ENCODE peak calls at places on chromosome 3, in eight cellular contexts. Y, J, A, C, Q, K, L and U are unnamed samples.

GRCh38 chr3:174949523-174949922 is 90.4 kb downstream of the NAALADL2 start:
- DNase-seq in A (no peak), C (peak), K (no peak), J (no peak), Q (peak), L (no peak), Y (no peak), U (no peak)

GRCh38 chr3:148309390-148310035 is 388.2 kb upstream of the AGTR1 start:
- DNase-seq in Q (peak), L (peak), A (peak), Y (peak), K (no peak), J (peak), C (peak), U (peak)

GRCh38 chr3:106827515-106828213 is 549.6 kb upstream of the CCDC54 start:
- DNase-seq in Q (no peak), K (no peak), L (no peak), C (no peak), A (no peak), Y (no peak), J (no peak), U (no peak)

GRCh38 chr3:20055020-20055775 is 15.0 kb downstream of the KAT2B start:
- DNase-seq in J (no peak), Q (no peak), C (no peak), Y (no peak), K (no peak), L (no peak), A (peak), U (no peak)

GRCh38 chr3:51544011-51544775 is 5.7 kb downstream of the RAD54L2 start:
- DNase-seq in K (no peak), C (no peak), L (no peak), Y (no peak), Q (no peak), J (no peak), A (no peak), U (no peak)

GRCh38 chr3:141360888-141361598 is 7.3 kb upstream of the ZBTB38 start:
- DNase-seq in Y (peak), J (no peak), L (peak), K (no peak), Q (peak), C (peak), A (no peak), U (no peak)

GRCh38 chr3:28726840-28727239 is 378.2 kb upstream of the AZI2 start:
- DNase-seq in L (peak), K (peak), C (peak), J (peak), A (peak), Y (peak), Q (peak), U (peak)

GRCh38 chr3:124200336-124200901 is 208.5 kb upstream of the ROPN1 start:
- DNase-seq in A (no peak), L (no peak), Q (no peak), J (no peak), C (no peak), Y (no peak), K (no peak), U (no peak)

GRCh38 chr3:133827136-133827535 is 21.5 kb downstream of the SRPRB start:
- DNase-seq in C (no peak), A (no peak), L (no peak), Y (no peak), J (no peak), K (no peak), Q (no peak), U (no peak)

GRCh38 chr3:197136744-197137143 is 107.1 kb upstream of the MELTF start:
- DNase-seq in Y (no peak), K (no peak), J (no peak), Q (no peak), A (no peak), L (no peak), C (no peak), U (no peak)

GRCh38 chr3:129615751-129616281 is 9.3 kb upstream of the PLXND1 start:
- DNase-seq in L (peak), A (no peak), K (no peak), Q (no peak), J (no peak), Y (no peak), C (no peak), U (no peak)

GRCh38 chr3:98612996-98613517 is 19.6 kb upstream of the CPOX start:
- DNase-seq in L (no peak), J (no peak), A (no peak), C (no peak), Q (no peak), K (no peak), Y (no peak), U (no peak)

GRCh38 chr3:60752800-60753199 is 498.5 kb downstream of the FHIT start:
- DNase-seq in C (no peak), L (no peak), Q (no peak), K (no peak), Y (no peak), J (no peak), A (no peak), U (no peak)

GRCh38 chr3:69446402-69447072 is 60.6 kb upstream of the FRMD4B start:
- DNase-seq in K (no peak), C (no peak), Y (no peak), J (no peak), A (no peak), Q (no peak), L (no peak), U (no peak)

GRCh38 chr3:155088705-155089380 is 8.7 kb downstream of the MME start:
- DNase-seq in K (no peak), Y (no peak), C (no peak), A (no peak), L (no peak), Q (no peak), J (no peak), U (no peak)

GRCh38 chr3:183306798-183307671 is 54.0 kb downstream of the B3GNT5 start:
- DNase-seq in K (no peak), C (peak), Y (peak), A (peak), L (peak), Q (peak), J (no peak), U (no peak)

GRCh38 chr3:52435246-52436101 is 9.4 kb downstream of the SEMA3G start:
- DNase-seq in K (no peak), A (no peak), Y (no peak), Q (no peak), C (no peak), L (no peak), J (peak), U (no peak)

GRCh38 chr3:181752202-181752671 is 40.5 kb downstream of the SOX2 start:
- DNase-seq in L (no peak), C (no peak), A (no peak), Q (no peak), K (no peak), J (no peak), Y (no peak), U (no peak)

GRCh38 chr3:39193391-39193790 is 996 bp upstream of the XIRP1 start:
- DNase-seq in C (no peak), A (no peak), Y (no peak), L (no peak), J (no peak), K (no peak), Q (no peak), U (no peak)

GRCh38 chr3:128062033-128062745 is 10.0 kb downstream of the SEC61A1 start:
- DNase-seq in K (no peak), Y (no peak), L (no peak), Q (no peak), A (no peak), J (no peak), C (no peak), U (no peak)

GRCh38 chr3:144774897-144775296 is 803.3 kb downstream of the DIPK2A start:
- DNase-seq in C (no peak), J (no peak), A (no peak), K (no peak), Y (no peak), L (no peak), Q (peak), U (no peak)

GRCh38 chr3:45306406-45307008 is 80.4 kb upstream of the TMEM158 start:
- DNase-seq in Q (no peak), A (no peak), J (no peak), Y (no peak), L (no peak), C (no peak), K (no peak), U (no peak)

GRCh38 chr3:125428216-125428830 is 53.2 kb upstream of the ZNF148 start:
- DNase-seq in L (no peak), Y (no peak), J (peak), A (no peak), Q (no peak), K (no peak), C (no peak), U (no peak)

GRCh38 chr3:177195242-177195940 is 1.9 kb downstream of the TBL1XR1 start:
- DNase-seq in L (peak), K (no peak), C (peak), Y (no peak), J (no peak), Q (no peak), A (peak), U (peak)

GRCh38 chr3:168081171-168081771 is 14.5 kb downstream of the GOLIM4 start:
- DNase-seq in A (no peak), L (no peak), J (no peak), C (no peak), Y (no peak), K (no peak), Q (no peak), U (no peak)

GRCh38 chr3:187238239-187238638 is 41.0 kb downstream of the RTP1 start:
- DNase-seq in Y (no peak), K (no peak), Q (no peak), A (no peak), C (no peak), J (no peak), L (no peak), U (no peak)

GRCh38 chr3:27278391-27279055 is 90.7 kb downstream of the NEK10 start:
- DNase-seq in Q (no peak), K (no peak), A (no peak), Y (no peak), L (no peak), J (no peak), C (no peak), U (no peak)

GRCh38 chr3:5294360-5294759 is 106.9 kb downstream of the EDEM1 start:
- DNase-seq in J (no peak), Q (no peak), K (no peak), A (no peak), C (no peak), Y (no peak), L (no peak), U (no peak)

GRCh38 chr3:71050133-71050520 is 533.4 kb downstream of the FOXP1 start:
- DNase-seq in J (no peak), K (no peak), C (no peak), Q (peak), L (no peak), Y (no peak), A (no peak), U (no peak)

GRCh38 chr3:177929310-177929709 is 606.9 kb upstream of the KCNMB2 start:
- DNase-seq in K (no peak), J (no peak), Y (no peak), A (no peak), Q (no peak), C (peak), L (no peak), U (no peak)

GRCh38 chr3:42739401-42740158 is 33.5 kb downstream of the CCDC13 start:
- DNase-seq in C (no peak), A (no peak), K (no peak), L (peak), J (no peak), Q (no peak), Y (no peak), U (peak)

GRCh38 chr3:108410531-108410984 is 99.8 kb downstream of the MYH15 start:
- DNase-seq in J (no peak), K (no peak), C (no peak), A (no peak), Y (no peak), L (no peak), Q (no peak), U (no peak)

GRCh38 chr3:157279237-157279636 is 119.3 kb upstream of the CCNL1 start:
- DNase-seq in A (no peak), L (no peak), Q (no peak), K (no peak), J (no peak), Y (no peak), C (no peak), U (no peak)

GRCh38 chr3:181851063-181851462 is 139.3 kb downstream of the SOX2 start:
- DNase-seq in C (peak), J (no peak), A (no peak), Y (no peak), Q (peak), L (no peak), K (no peak), U (no peak)

GRCh38 chr3:167467848-167468611 is 5.8 kb downstream of the SERPINI2 start:
- DNase-seq in Q (no peak), A (no peak), C (no peak), J (no peak), K (no peak), Y (no peak), L (no peak), U (no peak)

GRCh38 chr3:55690746-55691540 is 203.8 kb upstream of the WNT5A start:
- DNase-seq in K (no peak), Q (no peak), C (no peak), L (no peak), J (peak), Y (no peak), A (no peak), U (peak)

GRCh38 chr3:115148142-115148790 is 1.2 kb upstream of the ZBTB20 start:
- DNase-seq in Q (peak), A (no peak), Y (no peak), L (no peak), J (no peak), C (no peak), K (no peak), U (no peak)

GRCh38 chr3:13881536-13882410 is 1.9 kb upstream of the WNT7A start:
- DNase-seq in Q (no peak), A (no peak), C (no peak), K (no peak), J (no peak), Y (no peak), L (no peak), U (no peak)

GRCh38 chr3:16279417-16279816 is 14.4 kb downstream of the OXNAD1 start:
- DNase-seq in Y (no peak), A (no peak), C (no peak), Q (no peak), L (no peak), K (no peak), J (no peak), U (no peak)

GRCh38 chr3:149527531-149528343 is 53.2 kb downstream of the TM4SF4 start:
- DNase-seq in Q (peak), Y (no peak), C (no peak), A (no peak), K (no peak), L (no peak), J (no peak), U (no peak)
- TF ChIP-seq CTCF in Q (peak), Y (peak), C (no peak), A (no peak), K (peak), L (no peak), J (no peak), U (no peak)

GRCh38 chr3:164521644-164522043 is 556.7 kb downstream of the SI start:
- DNase-seq in Y (no peak), J (no peak), K (no peak), C (no peak), A (no peak), Q (no peak), L (no peak), U (no peak)
- TF ChIP-seq CTCF in Y (no peak), J (no peak), K (no peak), C (no peak), A (no peak), Q (no peak), L (no peak), U (no peak)

DNA sequence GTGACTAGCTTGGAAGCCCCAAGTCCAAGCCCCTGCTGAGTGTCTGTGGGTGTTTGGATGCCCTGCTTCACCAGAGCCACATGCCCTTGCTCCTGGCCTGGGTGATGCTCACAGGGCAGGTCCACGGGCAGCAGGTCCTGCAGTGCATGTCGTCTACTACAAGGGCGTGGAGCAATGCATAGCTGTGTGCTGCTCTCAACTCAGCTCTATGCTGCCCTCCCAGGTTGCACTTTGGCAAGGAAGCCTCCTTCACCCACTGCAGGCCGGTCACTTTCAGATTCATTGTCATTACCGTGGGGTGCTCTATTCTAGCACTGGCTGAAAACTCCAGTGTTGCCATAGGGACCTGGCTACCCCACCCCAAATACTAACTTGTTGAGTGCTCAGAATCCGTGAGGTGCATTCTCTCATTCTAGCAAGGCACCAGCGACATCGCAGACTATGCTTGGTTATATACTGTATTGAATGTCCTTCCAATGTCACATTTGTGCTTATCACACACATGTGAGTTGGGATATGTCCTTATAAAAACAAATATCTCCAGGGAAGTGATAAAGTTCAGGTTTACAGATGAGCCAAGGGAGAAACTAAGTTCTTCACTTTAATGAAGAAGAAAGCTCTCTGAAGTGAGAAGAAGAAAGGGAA is 51.8 kb downstream of the GRAMD1C start:
- DNase-seq in Y (no peak), L (peak), A (no peak), J (peak), C (peak), Q (peak), K (no peak), U (no peak)
- TF ChIP-seq CTCF in Y (no peak), L (no peak), A (no peak), J (peak), C (no peak), Q (no peak), K (no peak), U (no peak)

GRCh38 chr3:31704651-31705179 is 172.0 kb downstream of the STT3B start:
- DNase-seq in C (peak), A (peak), Q (peak), K (no peak), L (peak), Y (no peak), J (no peak), U (no peak)
- TF ChIP-seq CTCF in C (no peak), A (no peak), Q (no peak), K (no peak), L (no peak), Y (no peak), J (no peak), U (no peak)

GRCh38 chr3:65667963-65668362 is 370.8 kb downstream of the MAGI1 start:
- DNase-seq in A (no peak), L (no peak), K (no peak), Q (no peak), J (no peak), C (no peak), Y (no peak), U (no peak)

GRCh38 chr3:65666426-65667091 is 372.2 kb downstream of the MAGI1 start:
- DNase-seq in C (no peak), Q (no peak), J (no peak), Y (no peak), A (no peak), K (no peak), L (no peak), U (no peak)

GRCh38 chr3:65664927-65665326 is 373.8 kb downstream of the MAGI1 start:
- DNase-seq in Q (no peak), Y (no peak), A (no peak), C (no peak), L (no peak), J (no peak), K (no peak), U (no peak)

GRCh38 chr3:65664436-65664835 is 374.3 kb downstream of the MAGI1 start:
- DNase-seq in Q (no peak), Y (no peak), C (no peak), J (no peak), A (no peak), L (no peak), K (no peak), U (no peak)

GRCh38 chr3:65665922-65666321 is 372.8 kb downstream of the MAGI1 start:
- DNase-seq in K (no peak), C (no peak), Q (no peak), Y (no peak), L (no peak), J (no peak), A (no peak), U (no peak)
- TF ChIP-seq CTCF in K (no peak), C (no peak), Q (no peak), Y (no peak), L (no peak), J (no peak), A (no peak), U (no peak)

DNA sequence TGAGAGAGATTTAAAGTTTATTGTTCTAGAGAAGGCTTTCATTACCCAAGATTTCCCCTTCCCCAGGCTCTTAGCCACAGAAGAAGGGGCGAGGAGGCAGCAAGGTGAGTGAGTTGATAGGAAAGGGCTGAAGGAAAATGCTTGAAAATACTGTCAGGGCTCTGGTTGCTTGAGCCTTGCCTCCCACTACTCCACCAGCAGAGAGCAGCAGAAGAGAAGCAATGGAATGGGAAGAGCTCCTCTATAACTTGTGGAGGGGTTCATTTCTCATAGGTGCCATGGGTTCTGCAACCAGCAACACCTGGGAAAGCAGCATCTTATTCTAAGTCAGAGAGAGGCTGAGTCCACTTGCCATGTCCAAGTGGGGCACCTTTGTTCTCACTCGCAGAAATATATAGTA is 184.0 kb upstream of the CNTN6 start:
- DNase-seq in Y (no peak), A (no peak), K (no peak), Q (no peak), C (no peak), J (peak), L (no peak), U (no peak)
- TF ChIP-seq CTCF in Y (no peak), A (no peak), K (peak), Q (no peak), C (no peak), J (peak), L (no peak), U (peak)

DNA sequence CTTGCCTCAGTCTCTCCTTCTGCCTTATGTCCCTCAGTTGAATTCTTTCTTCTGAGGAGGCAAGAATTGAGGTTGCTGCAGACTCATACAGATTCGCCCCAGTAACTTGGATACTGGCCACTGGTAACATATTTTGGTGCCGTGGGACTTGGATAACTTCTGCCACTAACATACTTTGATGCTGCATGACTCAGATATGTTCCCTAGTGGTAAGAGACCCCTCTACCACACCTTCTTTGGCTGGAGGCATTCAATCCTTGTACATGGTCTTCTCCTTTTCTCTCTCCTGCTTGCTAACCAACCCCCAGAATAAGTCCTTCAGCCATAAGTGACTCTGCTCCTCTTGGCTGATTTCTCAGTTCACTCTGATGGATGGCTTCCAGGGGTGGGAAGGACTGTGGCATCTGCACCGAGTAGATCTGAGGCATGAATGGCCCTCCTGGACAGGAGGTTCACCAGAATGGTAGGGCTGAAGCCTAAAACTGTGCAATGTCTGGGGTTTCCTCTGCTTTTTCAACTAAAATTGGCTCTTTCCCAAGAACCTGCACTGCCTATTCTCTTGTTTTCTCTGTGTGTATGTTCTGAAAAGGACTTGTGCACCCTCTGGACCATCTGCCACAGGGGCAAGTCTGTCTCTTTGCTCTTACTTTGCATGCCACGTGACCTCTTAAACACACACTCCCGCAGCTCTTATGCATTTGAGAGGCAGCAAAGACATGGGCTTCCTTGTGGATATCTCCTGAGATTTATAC is 55.5 kb upstream of the FSTL1 start:
- DNase-seq in K (no peak), Y (no peak), C (no peak), L (no peak), A (no peak), Q (no peak), J (no peak), U (no peak)
- TF ChIP-seq CTCF in K (no peak), Y (no peak), C (no peak), L (no peak), A (no peak), Q (no peak), J (no peak), U (no peak)

GRCh38 chr3:140216249-140216648 is 281.3 kb downstream of the CLSTN2 start:
- DNase-seq in K (no peak), Q (peak), C (peak), J (no peak), L (no peak), Y (no peak), A (peak), U (no peak)
- TF ChIP-seq CTCF in K (peak), Q (no peak), C (peak), J (peak), L (no peak), Y (peak), A (no peak), U (peak)

GRCh38 chr3:179971280-179971679 is 65.5 kb downstream of the PEX5L start:
- DNase-seq in Q (no peak), K (no peak), C (no peak), J (peak), A (no peak), Y (no peak), L (no peak), U (no peak)
- TF ChIP-seq CTCF in Q (no peak), K (no peak), C (no peak), J (no peak), A (no peak), Y (no peak), L (no peak), U (no peak)